ENCODE peak calls at places on chromosome 14, in four cellular contexts. V, M, C and U are unnamed samples.

GRCh38 chr14:22179190-22179589 is 409.8 kb downstream of the DAD1 start:
- DNase-seq in M (no peak), C (no peak), V (no peak), U (no peak)

GRCh38 chr14:24232645-24233537 is at the start of gene GMPR2:
- DNase-seq in V (no peak), M (no peak), C (peak), U (no peak)

GRCh38 chr14:84937449-84937848 is 592.5 kb upstream of the FLRT2 start:
- DNase-seq in C (no peak), V (no peak), M (no peak), U (no peak)

GRCh38 chr14:39432619-39433451 is 602 bp upstream of the FBXO33 start:
- DNase-seq in M (peak), C (peak), V (peak), U (peak)

GRCh38 chr14:95222151-95222631 is 64.9 kb upstream of the DICER1 start:
- DNase-seq in V (no peak), C (no peak), M (no peak), U (no peak)

GRCh38 chr14:86221000-86221399 is 691.1 kb downstream of the FLRT2 start:
- DNase-seq in M (no peak), V (no peak), C (peak), U (peak)

GRCh38 chr14:90388437-90388836 is 8.4 kb upstream of the CALM1 start:
- DNase-seq in C (no peak), V (no peak), M (peak), U (peak)

GRCh38 chr14:68104518-68104917 is 284.9 kb downstream of the RAD51B start:
- DNase-seq in C (no peak), M (no peak), V (no peak), U (no peak)

GRCh38 chr14:76152333-76152681 is 585 bp downstream of the GPATCH2L start:
- DNase-seq in V (peak), C (peak), M (peak), U (peak)

GRCh38 chr14:99522025-99522401 is 40.8 kb downstream of the CCNK start:
- DNase-seq in M (no peak), C (no peak), V (no peak), U (peak)

GRCh38 chr14:77221241-77221871 is 39.8 kb downstream of the TMEM63C start:
- DNase-seq in V (no peak), C (no peak), M (no peak), U (no peak)

GRCh38 chr14:74980746-74981661 is 21.7 kb upstream of the EIF2B2 start:
- DNase-seq in M (no peak), C (peak), V (no peak), U (no peak)

GRCh38 chr14:49692895-49693737 is at the start of gene KLHDC1:
- DNase-seq in C (peak), V (peak), M (peak), U (peak)

GRCh38 chr14:34237677-34238076 is 224.4 kb downstream of the SPTSSA start:
- DNase-seq in M (no peak), V (no peak), C (no peak), U (no peak)

GRCh38 chr14:106024983-106025604 is 498.7 kb downstream of the TMEM121 start:
- DNase-seq in C (no peak), V (no peak), M (peak), U (no peak)

GRCh38 chr14:69093551-69094421 is 59.1 kb downstream of the DCAF5 start:
- DNase-seq in V (no peak), C (peak), M (no peak), U (no peak)

GRCh38 chr14:101066826-101067508 is 163.4 kb upstream of the RTL1 start:
- DNase-seq in C (no peak), M (no peak), V (no peak), U (no peak)

GRCh38 chr14:28577711-28578131 is 188.9 kb upstream of the FOXG1 start:
- DNase-seq in M (no peak), V (no peak), C (no peak), U (no peak)

GRCh38 chr14:22915886-22916521 is 2.9 kb downstream of the RBM23 start:
- DNase-seq in M (no peak), C (no peak), V (no peak), U (no peak)

GRCh38 chr14:41609704-41610183 is 3.1 kb downstream of the LRFN5 start:
- DNase-seq in C (peak), M (no peak), V (peak), U (peak)

GRCh38 chr14:64704145-64704742 is at the start of gene PLEKHG3:
- DNase-seq in M (peak), V (peak), C (peak), U (peak)

GRCh38 chr14:30607156-30607780 is 14.9 kb upstream of the SCFD1 start:
- DNase-seq in C (no peak), M (no peak), V (no peak), U (no peak)

GRCh38 chr14:66709292-66709691 is 201.3 kb downstream of the GPHN start:
- DNase-seq in M (no peak), C (no peak), V (no peak), U (no peak)

GRCh38 chr14:90705052-90705392 is 111.2 kb downstream of the TTC7B start:
- DNase-seq in M (no peak), C (no peak), V (no peak), U (no peak)

GRCh38 chr14:73476451-73476905 is 14.3 kb upstream of the RIOX1 start:
- DNase-seq in M (no peak), C (no peak), V (no peak), U (no peak)

GRCh38 chr14:102930753-102931579 is 8.5 kb downstream of the AMN start:
- DNase-seq in M (no peak), C (no peak), V (no peak), U (no peak)